ENCODE peak calls at places on chromosome 20, in eight cellular contexts. A is psoas muscle, S is AG10803, W is dorsolateral prefrontal cortex, H is fibroblast of lung, Z is AG09309, O is GM12864, B is osteocyte. T is an unnamed sample.

GRCh38 chr20:13060327-13060726 is 51.6 kb downstream of the SPTLC3 start:
- DNase-seq in B (no peak), W (no peak), Z (no peak), S (no peak), A (no peak), H (no peak), O (no peak), T (no peak)

GRCh38 chr20:14522595-14522994 is 185.2 kb upstream of the FLRT3 start:
- DNase-seq in A (no peak), Z (no peak), S (no peak), O (no peak), B (no peak), H (no peak), W (no peak), T (no peak)

GRCh38 chr20:45111285-45111684 is 3.7 kb downstream of the WFDC5 start:
- DNase-seq in H (no peak), Z (no peak), A (no peak), W (no peak), S (no peak), O (no peak), B (no peak), T (no peak)

GRCh38 chr20:57498425-57499400 is 26.2 kb downstream of the CTCFL start:
- DNase-seq in B (no peak), Z (no peak), H (no peak), O (no peak), W (no peak), A (no peak), S (peak), T (no peak)

GRCh38 chr20:57780398-57780797 is 70.6 kb upstream of the PMEPA1 start:
- DNase-seq in O (no peak), W (no peak), H (no peak), A (no peak), B (no peak), S (no peak), Z (no peak), T (no peak)

GRCh38 chr20:35315199-35316020 is 23.2 kb upstream of the FAM83C start:
- DNase-seq in Z (no peak), B (no peak), H (no peak), A (no peak), O (no peak), S (peak), W (no peak), T (no peak)

GRCh38 chr20:32206383-32207210 is 946 bp downstream of the PLAGL2 start:
- DNase-seq in A (no peak), W (no peak), O (no peak), S (no peak), H (no peak), B (no peak), Z (no peak), T (no peak)

GRCh38 chr20:17680128-17680835 is 1.8 kb downstream of the RRBP1 start:
- DNase-seq in H (peak), A (peak), Z (no peak), O (no peak), W (no peak), B (no peak), S (peak), T (no peak)

GRCh38 chr20:37468886-37469285 is 52.2 kb upstream of the NNAT start:
- DNase-seq in W (no peak), H (no peak), B (no peak), O (no peak), A (no peak), S (no peak), Z (no peak), T (no peak)

GRCh38 chr20:38286586-38287502 is 17.1 kb upstream of the BPI start:
- DNase-seq in B (no peak), S (no peak), Z (no peak), A (no peak), W (peak), O (no peak), H (peak), T (no peak)

GRCh38 chr20:44364780-44365179 is 9.3 kb downstream of the HNF4A start:
- DNase-seq in Z (no peak), H (no peak), A (no peak), S (no peak), B (no peak), W (no peak), O (no peak), T (no peak)

GRCh38 chr20:56945901-56946300 is 316.8 kb downstream of the TFAP2C start:
- DNase-seq in W (no peak), S (no peak), O (no peak), B (no peak), H (no peak), Z (no peak), A (no peak), T (no peak)

GRCh38 chr20:5550738-5551529 is 199.3 kb upstream of the SHLD1 start:
- DNase-seq in B (no peak), A (no peak), H (no peak), Z (no peak), W (no peak), O (no peak), S (no peak), T (no peak)

GRCh38 chr20:35305682-35306556 is 13.7 kb upstream of the FAM83C start:
- DNase-seq in W (no peak), O (no peak), Z (peak), A (peak), S (peak), H (peak), B (peak), T (no peak)

GRCh38 chr20:56358070-56358469 is 704 bp upstream of the FAM210B start:
- DNase-seq in W (no peak), S (peak), Z (no peak), B (no peak), A (no peak), O (no peak), H (no peak), T (no peak)

GRCh38 chr20:63434599-63435378 is 37.7 kb downstream of the KCNQ2 start:
- DNase-seq in A (no peak), W (peak), S (peak), H (peak), B (no peak), Z (no peak), O (peak), T (peak)

GRCh38 chr20:21767739-21768223 is 62.3 kb downstream of the PAX1 start:
- DNase-seq in Z (no peak), O (no peak), S (no peak), A (no peak), H (no peak), B (no peak), W (no peak), T (no peak)

GRCh38 chr20:16405254-16405653 is 168.0 kb downstream of the KIF16B start:
- DNase-seq in S (no peak), H (no peak), O (no peak), B (no peak), A (no peak), Z (no peak), W (no peak), T (no peak)

GRCh38 chr20:25532971-25533391 is 52.4 kb downstream of the NINL start:
- DNase-seq in Z (no peak), H (peak), S (peak), A (no peak), B (no peak), O (no peak), W (peak), T (no peak)

GRCh38 chr20:15827628-15828027 is 745.6 kb downstream of the KIF16B start:
- DNase-seq in W (no peak), A (no peak), B (no peak), H (no peak), S (no peak), O (no peak), Z (no peak), T (no peak)

GRCh38 chr20:12825180-12825579 is 183.6 kb upstream of the SPTLC3 start:
- DNase-seq in W (no peak), O (no peak), S (no peak), A (no peak), B (no peak), Z (no peak), H (no peak), T (no peak)

GRCh38 chr20:58174708-58175287 is 53.7 kb downstream of the ANKRD60 start:
- DNase-seq in W (no peak), H (no peak), B (no peak), Z (no peak), A (peak), O (no peak), S (peak), T (no peak)

GRCh38 chr20:59672576-59672975 is 68.2 kb downstream of the PHACTR3 start:
- DNase-seq in Z (no peak), H (no peak), A (no peak), O (no peak), B (peak), W (no peak), S (no peak), T (no peak)

GRCh38 chr20:4556781-4557180 is 164.9 kb upstream of the PRND start:
- DNase-seq in W (no peak), S (no peak), Z (no peak), A (no peak), O (no peak), B (no peak), H (no peak), T (no peak)

DNA sequence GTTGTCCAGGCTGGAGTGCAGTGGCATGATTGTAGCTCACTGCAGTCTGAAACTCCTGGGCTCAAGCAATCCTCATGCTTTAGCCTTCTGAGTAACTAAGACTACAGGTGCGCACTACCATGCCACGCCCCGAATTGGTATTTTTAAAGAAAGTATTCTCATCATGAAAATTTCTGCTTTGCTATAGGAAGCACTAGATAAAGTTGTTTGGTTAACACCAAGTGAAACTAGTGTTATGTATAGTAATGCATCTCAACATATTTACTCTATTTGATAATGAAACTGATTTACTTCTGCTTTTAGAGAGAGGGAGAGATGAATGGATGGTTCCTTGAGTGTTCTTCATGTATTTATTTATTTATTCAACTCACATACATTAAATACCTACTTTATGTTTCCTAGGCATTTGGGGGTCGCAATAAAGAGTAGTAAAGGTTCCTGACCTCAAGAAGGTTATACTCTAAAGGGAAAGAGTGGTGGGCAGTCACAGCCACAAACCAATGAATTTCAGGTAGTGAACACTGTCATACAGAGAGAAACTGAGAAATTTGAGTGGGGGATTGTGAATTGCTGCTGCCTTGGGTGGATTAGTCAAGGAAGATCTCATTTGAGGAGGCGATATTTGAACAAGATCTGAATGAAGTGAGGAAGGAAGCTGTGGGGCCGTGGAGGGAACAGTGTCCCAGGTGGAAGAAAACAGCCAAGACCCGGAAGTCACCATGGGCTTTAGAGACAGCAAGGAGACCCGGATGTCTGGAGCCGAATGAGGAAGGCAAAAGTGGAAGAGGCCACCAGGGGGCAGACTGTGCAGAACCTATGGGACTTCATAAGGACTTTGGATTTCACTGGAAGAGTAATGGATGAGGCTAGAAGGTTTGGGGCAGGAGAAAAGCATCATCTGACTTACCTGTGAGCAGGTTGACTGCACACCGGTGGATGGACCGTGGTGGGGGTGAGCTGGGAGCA is 185.6 kb downstream of the TSHZ2 start:
- DNase-seq in B (no peak), O (peak), Z (peak), A (peak), W (peak), H (peak), S (peak), T (peak)
- TF ChIP-seq CTCF in B (peak), O (peak), Z (peak), A (peak), W (peak), H (peak), S (peak), T (peak)

DNA sequence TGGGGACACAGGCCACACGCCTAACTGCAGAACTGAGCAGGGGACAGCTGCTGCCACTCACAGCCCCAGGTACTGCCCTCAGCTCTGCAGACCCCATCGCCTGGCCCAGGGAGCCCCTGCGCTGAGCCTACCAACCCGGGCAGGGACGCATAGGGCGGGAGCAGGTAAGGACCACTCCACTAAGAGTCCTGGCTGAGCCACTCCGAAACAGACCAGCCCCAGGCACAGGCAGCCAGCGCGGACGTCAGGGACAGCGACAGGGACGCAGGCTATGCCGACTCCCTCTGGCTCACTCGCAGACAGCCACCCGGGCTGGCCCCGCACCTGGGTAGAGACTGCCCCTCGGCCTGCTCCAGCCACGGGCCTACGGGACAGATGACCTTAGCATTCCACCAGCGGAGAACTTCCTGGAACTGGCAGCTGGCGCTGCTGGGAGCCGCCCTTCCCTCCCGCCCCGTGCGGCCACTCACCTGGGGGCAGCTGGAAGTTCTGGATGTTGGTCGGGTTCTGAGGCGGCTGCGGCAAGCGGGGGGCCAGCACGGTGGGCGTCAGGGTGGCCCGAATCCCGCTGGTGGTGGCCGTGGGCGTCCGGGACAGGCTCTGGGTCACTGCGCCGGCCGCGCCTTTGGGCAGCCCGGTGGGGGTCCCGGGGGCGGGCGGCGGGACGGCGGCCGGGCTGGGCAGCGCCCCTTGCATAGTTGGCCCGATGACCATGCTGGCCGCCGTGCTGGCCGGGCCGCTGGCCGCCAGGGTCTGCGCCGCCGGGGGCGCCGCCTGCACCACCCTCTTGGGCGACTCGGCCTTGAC is 1.5 kb downstream of the TAF4 start:
- DNase-seq in W (no peak), S (no peak), A (peak), H (no peak), Z (no peak), B (no peak), O (no peak), T (no peak)
- TF ChIP-seq CTCF in W (no peak), S (no peak), A (no peak), H (no peak), Z (no peak), B (no peak), O (no peak), T (no peak)

GRCh38 chr20:33291830-33292355 is 8.9 kb downstream of the BPIFB1 start:
- DNase-seq in O (no peak), W (peak), B (no peak), H (no peak), A (no peak), Z (no peak), S (no peak), T (peak)
- TF ChIP-seq CTCF in O (peak), W (peak), B (peak), H (peak), A (peak), Z (peak), S (peak), T (peak)

DNA sequence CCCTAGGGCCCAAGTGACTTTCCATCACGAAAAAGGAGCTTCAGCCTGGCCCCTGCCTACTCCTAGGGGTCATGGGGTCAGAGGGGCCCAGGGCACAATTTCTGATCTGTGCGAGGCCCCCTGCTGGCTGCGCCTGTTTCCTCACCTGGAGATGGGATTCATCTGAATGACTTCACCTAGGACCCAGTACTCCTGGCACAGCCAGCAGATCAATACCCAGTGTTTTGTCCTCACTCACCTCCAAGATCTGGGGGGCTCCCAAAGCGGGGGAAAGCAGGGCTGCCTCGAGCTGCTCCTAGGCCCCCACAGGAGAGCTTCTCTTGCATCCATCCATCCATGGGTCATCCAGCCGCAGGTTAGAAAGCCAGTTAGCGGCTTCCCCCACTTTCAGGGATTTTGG is 33.8 kb downstream of the CD40 start:
- DNase-seq in H (no peak), O (no peak), A (no peak), B (no peak), S (no peak), Z (no peak), W (no peak), T (peak)
- TF ChIP-seq CTCF in H (no peak), O (peak), A (peak), B (no peak), S (peak), Z (peak), W (no peak), T (peak)

DNA sequence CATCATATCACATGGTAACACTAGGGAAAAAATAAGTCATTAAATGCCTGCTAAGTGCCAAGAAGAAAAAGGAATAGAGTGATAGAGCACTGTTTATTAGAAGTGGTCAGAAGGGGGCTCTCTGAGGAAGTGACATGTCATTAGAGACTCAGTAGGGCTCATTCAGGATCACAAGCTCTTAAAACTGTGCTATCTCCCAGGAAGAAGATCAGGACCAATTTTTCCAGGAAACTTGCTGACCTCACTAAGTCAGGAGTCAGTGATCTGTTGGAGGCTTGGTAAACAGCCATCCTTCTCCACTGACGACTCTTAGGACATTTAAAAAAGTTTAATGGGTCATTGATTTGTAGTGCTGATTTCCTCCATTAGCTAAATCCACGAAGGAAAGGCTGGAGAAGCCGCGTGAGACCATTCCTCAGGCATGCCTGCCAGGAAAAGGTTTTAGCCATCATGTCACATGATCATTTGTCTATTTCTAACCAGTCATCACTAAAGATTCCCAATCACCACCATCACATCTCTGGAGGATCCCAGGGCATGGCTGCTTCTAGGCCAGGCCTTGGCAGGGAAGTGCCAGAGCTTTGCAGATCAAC is 5.9 kb upstream of the PTPN1 start:
- DNase-seq in A (no peak), Z (no peak), B (no peak), S (no peak), O (no peak), W (no peak), H (no peak), T (no peak)
- TF ChIP-seq CTCF in A (no peak), Z (no peak), B (peak), S (peak), O (no peak), W (peak), H (no peak), T (peak)

GRCh38 chr20:2914160-2914559 is 40.9 kb downstream of the PTPRA start:
- DNase-seq in Z (no peak), H (no peak), O (no peak), B (no peak), W (no peak), A (no peak), S (no peak), T (no peak)
- TF ChIP-seq CTCF in Z (no peak), H (no peak), O (peak), B (peak), W (no peak), A (no peak), S (no peak), T (peak)

DNA sequence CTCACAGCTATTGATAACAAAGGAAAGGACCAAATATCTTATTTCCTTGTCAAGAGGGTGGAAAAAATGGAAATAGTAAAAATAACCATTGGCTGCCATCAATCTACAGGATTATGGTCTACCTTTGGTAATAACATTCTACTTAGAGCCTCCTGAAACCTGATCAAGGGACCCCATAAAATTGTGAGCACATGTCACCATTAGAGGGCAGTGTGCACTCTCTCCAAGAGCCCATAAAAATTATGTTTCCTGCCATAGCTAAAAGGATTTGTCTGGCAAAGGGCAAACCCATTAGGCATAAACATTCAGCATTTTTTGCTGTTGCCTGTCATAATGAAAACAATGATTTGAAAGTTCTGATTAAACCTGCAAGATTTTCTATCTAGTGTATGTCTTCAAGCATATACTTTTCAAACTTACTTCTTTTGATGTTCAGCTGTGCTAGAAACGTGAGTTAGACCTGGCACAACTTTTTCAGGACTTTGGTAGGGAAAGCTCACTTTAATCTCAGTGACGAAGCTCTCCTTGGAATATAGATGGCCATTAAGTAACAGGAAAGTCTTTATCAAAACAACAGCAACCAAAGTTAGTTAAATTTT is 120.7 kb upstream of the ZFP64 start:
- DNase-seq in S (peak), A (no peak), W (no peak), H (peak), O (peak), B (no peak), Z (peak), T (peak)
- TF ChIP-seq CTCF in S (peak), A (peak), W (peak), H (peak), O (peak), B (peak), Z (peak), T (peak)

DNA sequence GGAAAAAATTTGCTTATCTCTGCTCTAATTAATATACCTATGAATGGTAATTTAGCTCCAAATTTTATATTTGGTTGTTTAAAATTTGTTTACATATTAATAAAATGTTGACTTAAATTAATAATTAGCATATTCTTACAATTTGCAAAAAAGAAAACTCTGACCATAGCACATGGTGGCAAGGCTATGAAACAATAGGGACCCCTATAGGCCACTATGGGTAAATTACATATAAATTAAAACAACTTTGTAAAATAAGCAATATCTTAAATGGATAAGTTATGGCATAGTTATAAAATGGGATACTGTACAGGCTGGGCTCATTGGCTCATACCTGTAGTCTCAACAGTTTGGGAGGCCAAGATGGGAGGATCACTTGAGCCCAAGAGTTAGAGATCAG is 76.0 kb downstream of the MKKS start:
- DNase-seq in Z (no peak), O (no peak), S (no peak), B (no peak), H (no peak), W (no peak), A (no peak), T (no peak)
- TF ChIP-seq CTCF in Z (peak), O (no peak), S (peak), B (peak), H (peak), W (peak), A (peak), T (no peak)

T was measured in GM13977.